ENCODE peak calls at places on chromosomes 6 and 20, in seven cellular contexts. C is heart left ventricle; P is PC-3; F is CD8-positive, alpha-beta memory T cell; I is CD4-positive, alpha-beta memory T cell; W is left ventricle myocardium inferior; U is GM23338. V is an unnamed sample. For H3K36me3, the result is how much of the 10 kb centered on the place peaks cover.

GRCh38 chr20:24813080-24813479 is 136.0 kb upstream of the CST7 start:
- DNase-seq in U (no peak), C (no peak), W (no peak), F (no peak), I (no peak), P (no peak), V (no peak)

GRCh38 chr20:11118802-11119380 is 445.1 kb upstream of the JAG1 start:
- DNase-seq in P (peak), F (no peak), U (no peak), I (no peak), W (no peak), C (no peak), V (no peak)

GRCh38 chr6:27865952-27866369 is 46.2 kb downstream of the OR2B2 start:
- DNase-seq in F (peak), I (no peak), P (peak), U (peak), W (no peak), C (no peak), V (peak)

GRCh38 chr6:160013987-160014868 is 45.3 kb downstream of the IGF2R start:
- DNase-seq in C (no peak), P (no peak), U (no peak), F (no peak), W (no peak), I (no peak), V (no peak)

GRCh38 chr6:27136978-27137814 is 110.3 kb upstream of the PRSS16 start:
- DNase-seq in U (no peak), F (no peak), C (no peak), W (no peak), P (no peak), I (no peak), V (no peak)

GRCh38 chr20:31260326-31260932 is 3.0 kb downstream of the DEFB115 start:
- DNase-seq in C (no peak), F (no peak), P (peak), W (no peak), U (peak), I (no peak), V (no peak)

GRCh38 chr20:61576372-61576771 is 324.3 kb downstream of the CDH4 start:
- DNase-seq in P (no peak), C (no peak), F (no peak), W (no peak), I (no peak), U (no peak), V (no peak)

GRCh38 chr20:14341782-14342181 is 4.4 kb upstream of the FLRT3 start:
- DNase-seq in P (no peak), U (no peak), C (no peak), F (no peak), I (no peak), W (no peak), V (no peak)

GRCh38 chr6:71887744-71888115 is 1.4 kb downstream of the RIMS1 start:
- DNase-seq in W (no peak), P (no peak), I (no peak), U (no peak), C (no peak), F (no peak), V (no peak)

GRCh38 chr20:10521836-10522235 is 86.7 kb downstream of the SLX4IP start:
- DNase-seq in W (no peak), I (no peak), C (no peak), U (no peak), P (no peak), F (no peak), V (no peak)

GRCh38 chr6:95551678-95552324 is 25.5 kb upstream of the MANEA start:
- DNase-seq in C (no peak), P (no peak), U (no peak), I (no peak), W (no peak), F (no peak), V (no peak)

GRCh38 chr6:21171801-21172200 is 421.8 kb upstream of the SOX4 start:
- DNase-seq in C (no peak), U (no peak), F (no peak), P (peak), I (no peak), W (no peak), V (no peak)

GRCh38 chr6:23445157-23445710 is 680.8 kb upstream of the NRSN1 start:
- DNase-seq in C (peak), F (no peak), W (peak), P (no peak), I (no peak), U (no peak), V (no peak)

GRCh38 chr6:71079707-71080106 is 122.8 kb upstream of the B3GAT2 start:
- DNase-seq in I (no peak), P (no peak), W (no peak), F (no peak), U (no peak), C (no peak), V (no peak)

DNA sequence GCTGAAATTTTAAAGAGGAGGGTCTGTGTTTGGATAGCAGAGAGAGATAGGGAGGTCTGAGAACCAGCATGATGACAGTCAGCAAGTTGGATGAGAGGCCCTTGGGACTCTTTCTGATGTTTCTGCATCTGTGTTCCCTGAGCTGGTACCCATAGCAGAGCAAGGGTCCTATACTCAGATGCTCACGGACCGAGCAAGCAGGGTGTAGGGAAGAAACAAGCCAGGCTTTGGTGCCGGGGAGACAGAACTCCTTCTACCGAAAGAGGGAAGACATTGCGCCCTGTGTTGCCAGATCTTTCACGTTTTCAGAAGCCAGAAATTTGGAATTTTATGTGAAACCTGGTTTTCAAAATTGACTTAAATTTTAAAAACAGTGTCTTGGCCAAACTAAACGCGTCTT is 34.6 kb downstream of the NEDD9 start:
- DNase-seq in U (no peak), C (no peak), I (no peak), P (no peak), F (no peak), W (no peak), V (no peak)
- H3K36me3 ChIP-seq in U (under half), C (under half), I (under half), P (under half), F (under half), W (under half), V (under half)

DNA sequence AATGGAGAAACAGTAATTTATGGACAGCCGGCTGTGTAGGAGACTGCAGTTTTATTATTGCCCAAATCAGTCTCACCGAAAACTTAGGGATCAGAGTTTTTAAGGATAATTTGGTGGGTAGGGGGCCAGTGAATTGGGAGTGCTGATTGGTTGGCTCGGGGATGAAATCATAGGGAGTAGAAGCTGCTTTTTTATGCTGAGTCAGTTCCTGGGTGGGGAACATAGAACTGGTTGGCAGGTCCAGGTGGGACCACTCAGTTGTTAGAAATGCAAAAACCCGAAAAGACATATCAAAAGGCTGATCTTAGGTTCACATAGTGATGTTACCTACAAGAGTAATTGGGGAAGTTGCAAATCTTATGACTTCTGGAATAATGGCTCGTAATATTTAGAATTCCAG is 59.3 kb downstream of the DOP1A start:
- DNase-seq in W (no peak), C (no peak), F (no peak), U (peak), P (no peak), I (no peak), V (no peak)
- H3K36me3 ChIP-seq in W (half or more), C (half or more), F (under half), U (under half), P (under half), I (under half), V (under half)

GRCh38 chr6:35590622-35591066 is 77.9 kb upstream of the TULP1 start:
- DNase-seq in I (no peak), F (no peak), P (no peak), U (no peak), W (peak), C (no peak), V (no peak)
- H3K36me3 ChIP-seq in I (under half), F (under half), P (under half), U (under half), W (half or more), C (half or more), V (under half)

GRCh38 chr20:43680976-43681375 is 14.1 kb downstream of the MYBL2 start:
- DNase-seq in C (no peak), U (no peak), P (no peak), I (no peak), F (no peak), W (no peak), V (peak)
- H3K36me3 ChIP-seq in C (under half), U (under half), P (under half), I (under half), F (under half), W (under half), V (under half)

GRCh38 chr6:14324042-14324441 is 206.5 kb downstream of the CD83 start:
- DNase-seq in I (no peak), F (no peak), W (no peak), U (no peak), P (peak), C (no peak), V (no peak)
- H3K36me3 ChIP-seq in I (under half), F (under half), W (under half), U (under half), P (under half), C (under half), V (under half)

V was measured in H7.